ENCODE peak calls at places on chromosomes 16 and 17, in eight cellular contexts. One of them, this sample, is unnamed.

GRCh38 chr17:17846003-17846402 is 9.2 kb upstream of the SREBF1 start:
- DNase-seq in HFF-Myc: no peak
- DNase-seq in HepG2: no peak
- DNase-seq in brain microvascular endothelial cell: no peak
- DNase-seq in H7: peak; percentile 55
- DNase-seq in BJ: no peak
- DNase-seq in ovary: no peak
- DNase-seq in stomach: no peak
- DNase-seq in this sample: no peak

GRCh38 chr17:48241131-48241591 is 133.6 kb downstream of the SNX11 start:
- DNase-seq in HFF-Myc: peak; percentile 56
- DNase-seq in HepG2: no peak
- DNase-seq in brain microvascular endothelial cell: peak; percentile 89
- DNase-seq in H7: no peak
- DNase-seq in BJ: peak; percentile 34
- DNase-seq in ovary: no peak
- DNase-seq in stomach: no peak
- DNase-seq in this sample: no peak

GRCh38 chr16:56789360-56789759 is 59.4 kb downstream of the NUP93 start:
- DNase-seq in HFF-Myc: no peak
- DNase-seq in HepG2: peak; percentile 69
- DNase-seq in brain microvascular endothelial cell: peak; percentile 35
- DNase-seq in H7: no peak
- DNase-seq in BJ: no peak
- DNase-seq in ovary: peak; percentile 43
- DNase-seq in stomach: peak; percentile 73
- DNase-seq in this sample: no peak

GRCh38 chr16:27485811-27486210 is 63.9 kb downstream of the GTF3C1 start:
- DNase-seq in HFF-Myc: no peak
- DNase-seq in HepG2: no peak
- DNase-seq in brain microvascular endothelial cell: no peak
- DNase-seq in H7: no peak
- DNase-seq in BJ: no peak
- DNase-seq in ovary: no peak
- DNase-seq in stomach: no peak
- DNase-seq in this sample: no peak

GRCh38 chr16:67663151-67663876 is 2.6 kb downstream of the PARD6A start:
- DNase-seq in HFF-Myc: no peak
- DNase-seq in HepG2: no peak
- DNase-seq in brain microvascular endothelial cell: peak; percentile 19
- DNase-seq in H7: peak; percentile 91
- DNase-seq in BJ: no peak
- DNase-seq in ovary: no peak
- DNase-seq in stomach: no peak
- DNase-seq in this sample: no peak

GRCh38 chr17:1985686-1986085 is 39.4 kb downstream of the RTN4RL1 start:
- DNase-seq in HFF-Myc: no peak
- DNase-seq in HepG2: no peak
- DNase-seq in brain microvascular endothelial cell: no peak
- DNase-seq in H7: peak; percentile 87
- DNase-seq in BJ: no peak
- DNase-seq in ovary: no peak
- DNase-seq in stomach: no peak
- DNase-seq in this sample: no peak

GRCh38 chr17:38327936-38328335 is 15.8 kb downstream of the GPR179 start:
- DNase-seq in HFF-Myc: no peak
- DNase-seq in HepG2: no peak
- DNase-seq in brain microvascular endothelial cell: no peak
- DNase-seq in H7: no peak
- DNase-seq in BJ: no peak
- DNase-seq in ovary: no peak
- DNase-seq in stomach: no peak
- DNase-seq in this sample: no peak

GRCh38 chr17:78650093-78650715 is 73.0 kb upstream of the DNAH17 start:
- DNase-seq in HFF-Myc: no peak
- DNase-seq in HepG2: peak; percentile 97
- DNase-seq in brain microvascular endothelial cell: no peak
- DNase-seq in H7: no peak
- DNase-seq in BJ: no peak
- DNase-seq in ovary: no peak
- DNase-seq in stomach: no peak
- DNase-seq in this sample: no peak

GRCh38 chr17:81418710-81419332 is 23.6 kb downstream of the BAHCC1 start:
- DNase-seq in HFF-Myc: no peak
- DNase-seq in HepG2: no peak
- DNase-seq in brain microvascular endothelial cell: no peak
- DNase-seq in H7: no peak
- DNase-seq in BJ: no peak
- DNase-seq in ovary: no peak
- DNase-seq in stomach: no peak
- DNase-seq in this sample: no peak

GRCh38 chr16:74736531-74737157 is 36.0 kb upstream of the MLKL start:
- DNase-seq in HFF-Myc: no peak
- DNase-seq in HepG2: no peak
- DNase-seq in brain microvascular endothelial cell: no peak
- DNase-seq in H7: peak; percentile 35
- DNase-seq in BJ: no peak
- DNase-seq in ovary: no peak
- DNase-seq in stomach: no peak
- DNase-seq in this sample: no peak

GRCh38 chr16:27230562-27230991 is 27.3 kb downstream of the KDM8 start:
- DNase-seq in HFF-Myc: no peak
- DNase-seq in HepG2: no peak
- DNase-seq in brain microvascular endothelial cell: no peak
- DNase-seq in H7: peak; percentile 68
- DNase-seq in BJ: no peak
- DNase-seq in ovary: no peak
- DNase-seq in stomach: peak; percentile 76
- DNase-seq in this sample: no peak

GRCh38 chr17:31787857-31788570 is 71.0 kb downstream of the COPRS start:
- DNase-seq in HFF-Myc: peak; percentile 86
- DNase-seq in HepG2: peak; percentile 15
- DNase-seq in brain microvascular endothelial cell: peak; percentile 63
- DNase-seq in H7: no peak
- DNase-seq in BJ: peak; percentile 80
- DNase-seq in ovary: no peak
- DNase-seq in stomach: no peak
- DNase-seq in this sample: peak; percentile 79

GRCh38 chr16:3949287-3949686 is 68.8 kb upstream of the CREBBP start:
- DNase-seq in HFF-Myc: no peak
- DNase-seq in HepG2: no peak
- DNase-seq in brain microvascular endothelial cell: no peak
- DNase-seq in H7: no peak
- DNase-seq in BJ: no peak
- DNase-seq in ovary: peak; percentile 22
- DNase-seq in stomach: no peak
- DNase-seq in this sample: no peak

GRCh38 chr16:50702725-50703124 is 9.3 kb downstream of the NOD2 start:
- DNase-seq in HFF-Myc: no peak
- DNase-seq in HepG2: no peak
- DNase-seq in brain microvascular endothelial cell: no peak
- DNase-seq in H7: no peak
- DNase-seq in BJ: no peak
- DNase-seq in ovary: no peak
- DNase-seq in stomach: no peak
- DNase-seq in this sample: peak; percentile 29

GRCh38 chr16:19168173-19169080 is at the start of gene SYT17:
- DNase-seq in HFF-Myc: no peak
- DNase-seq in HepG2: no peak
- DNase-seq in brain microvascular endothelial cell: no peak
- DNase-seq in H7: peak; percentile 92
- DNase-seq in BJ: no peak
- DNase-seq in ovary: no peak
- DNase-seq in stomach: peak; percentile 63
- DNase-seq in this sample: no peak
- H3K4me3 ChIP-seq in HFF-Myc: peak within 1 kb of the TSS; percentile 25
- H3K4me3 ChIP-seq in HepG2: peak within 1 kb of the TSS; percentile 41
- H3K4me3 ChIP-seq in brain microvascular endothelial cell: peak within 1 kb of the TSS; percentile 43
- H3K4me3 ChIP-seq in H7: peak within 1 kb of the TSS; percentile 72
- H3K4me3 ChIP-seq in BJ: no peak within 1 kb of the TSS
- H3K4me3 ChIP-seq in ovary: peak within 1 kb of the TSS; percentile 40
- H3K4me3 ChIP-seq in stomach: peak within 1 kb of the TSS; percentile 72
- H3K4me3 ChIP-seq in this sample: peak within 1 kb of the TSS; percentile 48

GRCh38 chr16:28538733-28539596 is at the start of gene NUPR1:
- DNase-seq in HFF-Myc: peak; percentile 85
- DNase-seq in HepG2: peak; percentile 89
- DNase-seq in brain microvascular endothelial cell: peak; percentile 72
- DNase-seq in H7: peak; percentile 52
- DNase-seq in BJ: peak; percentile 93
- DNase-seq in ovary: peak; percentile 98
- DNase-seq in stomach: peak; percentile 95
- DNase-seq in this sample: peak; percentile 88

GRCh38 chr16:28537076-28537475 is 1.7 kb downstream of the NUPR1 start:
- DNase-seq in HFF-Myc: no peak
- DNase-seq in HepG2: peak; percentile 35
- DNase-seq in brain microvascular endothelial cell: no peak
- DNase-seq in H7: no peak
- DNase-seq in BJ: no peak
- DNase-seq in ovary: no peak
- DNase-seq in stomach: no peak
- DNase-seq in this sample: no peak

GRCh38 chr16:28534542-28535373 is 4.0 kb downstream of the NUPR1 start:
- DNase-seq in HFF-Myc: peak; percentile 31
- DNase-seq in HepG2: no peak
- DNase-seq in brain microvascular endothelial cell: no peak
- DNase-seq in H7: no peak
- DNase-seq in BJ: no peak
- DNase-seq in ovary: no peak
- DNase-seq in stomach: peak; percentile 47
- DNase-seq in this sample: peak; percentile 7

GRCh38 chr16:28543072-28543471 is 4.3 kb upstream of the NUPR1 start:
- DNase-seq in HFF-Myc: no peak
- DNase-seq in HepG2: no peak
- DNase-seq in brain microvascular endothelial cell: no peak
- DNase-seq in H7: no peak
- DNase-seq in BJ: no peak
- DNase-seq in ovary: no peak
- DNase-seq in stomach: peak; percentile 69
- DNase-seq in this sample: no peak

DNA sequence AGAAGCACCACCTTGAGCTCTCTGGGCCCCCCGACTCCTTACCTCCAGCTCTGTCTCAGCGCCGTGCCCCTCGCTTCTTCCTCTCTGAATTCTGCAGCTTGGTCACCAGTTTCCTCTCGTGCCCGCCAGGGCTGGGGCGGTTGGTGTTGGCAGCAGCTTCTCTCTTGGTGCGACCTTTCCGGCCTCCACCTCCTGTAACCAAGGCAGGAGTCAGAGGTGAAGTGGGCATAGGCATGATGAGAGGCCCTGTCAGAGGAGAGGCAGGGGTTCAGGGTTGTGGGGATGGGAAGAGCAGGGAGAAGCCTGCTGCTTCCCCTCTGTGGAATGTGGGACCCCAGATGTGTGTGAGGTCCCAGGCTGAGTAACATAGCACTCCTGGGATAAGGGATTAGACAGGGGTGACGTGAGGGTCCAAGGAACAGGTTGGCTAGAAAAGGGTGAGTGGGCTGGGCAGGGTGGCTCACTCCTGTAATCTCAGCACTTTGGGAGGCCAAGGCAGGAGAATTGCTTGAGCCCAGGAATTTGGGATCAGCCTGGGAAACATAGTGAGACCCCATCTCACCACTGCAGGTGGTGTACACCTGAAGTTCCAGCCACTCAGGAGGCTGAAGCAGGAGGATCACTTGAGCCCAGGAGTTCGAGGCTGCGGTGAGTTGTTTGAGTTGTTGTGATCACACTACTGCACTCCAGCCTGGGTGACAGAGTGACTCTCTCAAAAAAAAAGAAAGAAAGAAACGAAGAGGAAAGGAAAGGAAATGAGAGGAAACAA is 626 bp downstream of the NUPR1 start:
- DNase-seq in HFF-Myc: no peak
- DNase-seq in HepG2: no peak
- DNase-seq in brain microvascular endothelial cell: no peak
- DNase-seq in H7: no peak
- DNase-seq in BJ: no peak
- DNase-seq in ovary: peak; percentile 40
- DNase-seq in stomach: peak; percentile 30
- DNase-seq in this sample: no peak
- H3K4me3 ChIP-seq in HFF-Myc: peak overlapping the region; percentile 32
- H3K4me3 ChIP-seq in HepG2: peak overlapping the region; percentile 62
- H3K4me3 ChIP-seq in brain microvascular endothelial cell: no peak overlapping the region
- H3K4me3 ChIP-seq in H7: no peak overlapping the region
- H3K4me3 ChIP-seq in BJ: peak overlapping the region; percentile 57
- H3K4me3 ChIP-seq in ovary: peak overlapping the region; percentile 42
- H3K4me3 ChIP-seq in stomach: peak overlapping the region; percentile 57
- H3K4me3 ChIP-seq in this sample: peak overlapping the region; percentile 50

DNA sequence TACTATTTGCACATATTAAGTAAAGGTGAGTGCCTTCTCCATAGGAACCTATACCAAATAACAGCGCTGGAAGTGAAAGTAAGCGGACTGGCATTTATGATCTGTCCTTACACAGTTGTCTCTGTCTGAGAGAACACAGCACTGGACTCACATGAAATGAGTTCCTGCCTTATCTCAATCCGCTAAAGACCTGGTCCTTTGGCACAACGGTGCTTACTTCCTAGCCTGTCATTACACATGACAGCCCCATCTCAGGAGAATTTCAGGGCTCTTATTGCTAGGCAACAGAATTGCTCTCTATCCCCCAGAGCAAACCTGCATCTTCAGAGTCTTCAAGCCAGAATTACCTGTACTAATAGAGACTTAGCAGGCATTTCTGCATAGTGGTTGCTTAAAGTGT is 4.3 kb downstream of the KCNJ2 start:
- DNase-seq in HFF-Myc: no peak
- DNase-seq in HepG2: no peak
- DNase-seq in brain microvascular endothelial cell: no peak
- DNase-seq in H7: no peak
- DNase-seq in BJ: no peak
- DNase-seq in ovary: no peak
- DNase-seq in stomach: no peak
- DNase-seq in this sample: no peak
- H3K4me3 ChIP-seq in HFF-Myc: no peak overlapping the region
- H3K4me3 ChIP-seq in HepG2: no peak overlapping the region
- H3K4me3 ChIP-seq in brain microvascular endothelial cell: no peak overlapping the region
- H3K4me3 ChIP-seq in H7: no peak overlapping the region
- H3K4me3 ChIP-seq in BJ: no peak overlapping the region
- H3K4me3 ChIP-seq in ovary: no peak overlapping the region
- H3K4me3 ChIP-seq in stomach: no peak overlapping the region
- H3K4me3 ChIP-seq in this sample: no peak overlapping the region

DNA sequence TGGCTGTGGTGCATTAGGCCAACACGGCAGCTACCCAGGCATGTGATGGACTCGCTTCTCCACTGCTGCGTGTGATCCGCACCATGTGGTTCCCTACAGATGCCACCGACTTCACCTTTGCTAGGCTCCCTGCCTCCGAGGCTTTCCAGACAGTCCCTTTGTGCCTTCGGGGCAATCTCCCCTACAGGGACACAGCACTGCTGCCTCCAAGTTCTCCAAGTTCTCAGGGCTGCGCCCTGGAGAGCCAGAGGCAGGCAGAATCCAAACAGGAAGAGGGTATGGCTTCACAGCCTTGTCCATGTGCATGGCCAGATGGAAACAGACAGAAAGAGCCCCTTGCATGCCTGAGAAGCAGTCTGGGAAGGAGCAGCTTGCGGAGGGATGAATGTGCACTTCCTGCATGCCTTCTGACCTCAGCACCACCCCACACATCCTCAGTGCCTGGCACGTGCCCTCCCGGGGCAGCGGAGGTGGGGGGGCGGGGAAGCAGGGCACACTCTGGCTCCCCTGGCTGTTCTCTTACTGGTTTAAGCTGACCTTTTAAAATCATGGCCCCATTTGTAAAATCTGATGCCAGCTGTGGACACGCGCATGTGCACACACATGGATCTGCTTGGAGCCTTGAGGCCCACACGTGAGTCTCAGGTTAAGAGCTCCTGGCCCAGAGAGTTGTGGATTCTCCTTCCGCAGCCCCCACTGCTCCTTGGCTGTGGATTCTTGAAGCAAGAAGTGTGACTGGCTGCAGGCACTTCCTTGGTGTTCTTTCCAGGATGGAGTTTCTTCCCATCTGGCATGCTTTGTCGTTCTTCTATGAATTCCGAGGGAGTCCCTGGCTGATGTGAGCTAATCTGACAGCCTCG is 55.3 kb upstream of the MTSS2 start:
- DNase-seq in HFF-Myc: peak; percentile 88
- DNase-seq in HepG2: no peak
- DNase-seq in brain microvascular endothelial cell: peak; percentile 39
- DNase-seq in H7: no peak
- DNase-seq in BJ: peak; percentile 68
- DNase-seq in ovary: no peak
- DNase-seq in stomach: no peak
- DNase-seq in this sample: no peak
- H3K4me3 ChIP-seq in HFF-Myc: no peak overlapping the region
- H3K4me3 ChIP-seq in HepG2: no peak overlapping the region
- H3K4me3 ChIP-seq in brain microvascular endothelial cell: no peak overlapping the region
- H3K4me3 ChIP-seq in H7: no peak overlapping the region
- H3K4me3 ChIP-seq in BJ: no peak overlapping the region
- H3K4me3 ChIP-seq in ovary: no peak overlapping the region
- H3K4me3 ChIP-seq in stomach: no peak overlapping the region
- H3K4me3 ChIP-seq in this sample: no peak overlapping the region